ENCODE peak calls at places on chromosomes 2 and 18, in four cellular contexts. L is WTC11, M is A549, F is endothelial cell of umbilical vein. T is an unnamed sample.

GRCh38 chr2:181790716-181791649 is 100.5 kb upstream of the ITPRID2 start:
- DNase-seq in L (no peak), M (peak), F (peak), T (peak)

GRCh38 chr2:173231042-173231441 is 123.6 kb upstream of the CDCA7 start:
- DNase-seq in L (no peak), M (no peak), F (peak), T (peak)

GRCh38 chr2:100248044-100248330 is 74.3 kb downstream of the LONRF2 start:
- DNase-seq in L (no peak), M (no peak), F (no peak), T (no peak)

GRCh38 chr2:183037660-183038340 is 457 bp downstream of the NCKAP1 start:
- DNase-seq in L (peak), M (no peak), F (no peak), T (peak)

GRCh38 chr2:7685342-7686015 is 768.3 kb downstream of the RNF144A start:
- DNase-seq in L (no peak), M (no peak), F (no peak), T (no peak)

GRCh38 chr18:9494778-9495302 is 19.5 kb downstream of the RALBP1 start:
- DNase-seq in L (no peak), M (no peak), F (no peak), T (no peak)

GRCh38 chr2:177429688-177430325 is 37.2 kb downstream of the AGPS start:
- DNase-seq in L (no peak), M (no peak), F (no peak), T (no peak)

GRCh38 chr2:221969087-221969829 is 329.5 kb downstream of the PAX3 start:
- DNase-seq in L (peak), M (peak), F (peak), T (peak)

GRCh38 chr2:170235860-170236638 is 58.1 kb downstream of the MYO3B start:
- DNase-seq in L (peak), M (peak), F (peak), T (peak)

GRCh38 chr18:40676676-40677075 is 1278.4 kb upstream of the PIK3C3 start:
- DNase-seq in L (no peak), M (no peak), F (no peak), T (no peak)

GRCh38 chr2:138245309-138245708 is 256.3 kb upstream of the SPOPL start:
- DNase-seq in L (no peak), M (no peak), F (no peak), T (no peak)

GRCh38 chr2:169131587-169132512 is 62.5 kb downstream of the DHRS9 start:
- DNase-seq in L (no peak), M (peak), F (peak), T (peak)

GRCh38 chr2:222358876-222359275 is 60.1 kb upstream of the PAX3 start:
- DNase-seq in L (no peak), M (no peak), F (peak), T (no peak)

GRCh38 chr2:10036095-10036879 is 7.1 kb upstream of the KLF11 start:
- DNase-seq in L (no peak), M (peak), F (peak), T (no peak)

GRCh38 chr2:159146930-159147666 is 139.4 kb downstream of the WDSUB1 start:
- DNase-seq in L (no peak), M (no peak), F (peak), T (no peak)

GRCh38 chr2:108778857-108779256 is 7.7 kb upstream of the CCDC138 start:
- DNase-seq in L (no peak), M (no peak), F (no peak), T (no peak)

GRCh38 chr18:46152808-46153617 is 48.8 kb downstream of the HAUS1 start:
- DNase-seq in L (peak), M (no peak), F (no peak), T (no peak)

GRCh38 chr18:31402026-31402373 is 25.4 kb downstream of the DSG4 start:
- DNase-seq in L (no peak), M (no peak), F (no peak), T (peak)

GRCh38 chr2:219626540-219626939 is 890 bp upstream of the SLC4A3 start:
- DNase-seq in L (no peak), M (no peak), F (no peak), T (peak)

GRCh38 chr2:28581312-28581711 is 85.5 kb downstream of the PLB1 start:
- DNase-seq in L (no peak), M (no peak), F (no peak), T (no peak)

GRCh38 chr2:28582152-28582551 is 86.3 kb downstream of the PLB1 start:
- DNase-seq in L (no peak), M (no peak), F (no peak), T (no peak)

GRCh38 chr2:28582595-28582994 is 86.7 kb downstream of the PLB1 start:
- DNase-seq in L (no peak), M (no peak), F (no peak), T (no peak)

GRCh38 chr2:28586864-28587263 is 91.0 kb downstream of the PLB1 start:
- DNase-seq in L (no peak), M (no peak), F (no peak), T (no peak)

DNA sequence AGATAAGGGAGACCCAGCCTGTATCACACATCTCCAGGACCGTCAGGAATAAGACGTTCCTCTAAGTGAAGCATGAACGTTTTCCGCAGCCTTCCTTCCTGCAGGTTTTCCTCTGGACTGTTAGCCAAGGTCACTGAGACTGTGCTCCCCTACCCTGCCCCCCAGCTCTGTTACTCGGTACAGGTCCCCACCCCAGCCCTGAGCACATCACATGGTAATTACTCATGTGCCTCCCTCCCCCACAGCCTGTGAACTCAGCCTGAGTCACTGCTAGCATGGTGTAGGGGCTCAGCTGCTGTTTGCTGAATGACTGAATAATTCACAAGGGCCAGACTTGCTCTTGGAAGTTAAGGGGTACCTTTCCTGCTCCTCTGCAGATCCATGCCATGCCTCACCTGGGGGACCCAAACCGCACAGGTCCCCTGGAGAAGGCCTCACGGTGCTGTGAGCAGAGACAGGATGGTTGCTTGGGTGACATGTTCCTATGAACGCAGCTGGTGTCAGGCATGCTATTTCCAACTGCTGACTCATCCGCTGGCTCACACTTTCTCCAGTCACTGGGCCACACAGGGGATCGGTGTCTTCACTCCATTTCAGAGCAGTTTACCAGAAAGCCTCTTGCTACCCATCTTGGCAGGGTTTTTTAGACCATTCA is 88.2 kb downstream of the PLB1 start:
- DNase-seq in L (no peak), M (peak), F (peak), T (peak)
- TF ChIP-seq JUN in L (no peak), M (peak), F (peak), T (no peak)

DNA sequence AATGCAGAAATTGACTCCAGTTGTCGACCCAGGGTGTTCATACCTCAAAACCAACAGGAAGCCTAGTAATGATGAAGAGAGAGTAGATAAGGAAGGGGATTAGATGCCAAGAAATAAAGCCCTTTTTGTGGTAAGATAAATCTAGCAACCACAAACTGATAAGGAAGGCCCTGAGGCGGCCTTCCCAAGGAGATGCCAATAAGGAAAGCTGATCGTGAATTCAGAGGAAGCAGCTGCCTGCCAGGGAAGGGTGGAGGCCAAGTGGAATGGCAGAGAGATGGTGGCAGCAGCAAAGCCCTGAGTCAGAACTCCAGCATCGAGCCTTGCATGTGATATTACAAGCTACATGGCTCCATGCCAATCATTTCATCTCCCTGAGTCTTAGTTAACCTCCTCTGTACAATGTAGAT is 126.3 kb downstream of the IRS1 start:
- DNase-seq in L (no peak), M (no peak), F (no peak), T (no peak)
- TF ChIP-seq JUN in L (no peak), M (peak), F (no peak), T (no peak)

GRCh38 chr2:128311755-128312341 is 6.8 kb downstream of the HS6ST1 start:
- DNase-seq in L (no peak), M (no peak), F (no peak), T (no peak)

GRCh38 chr2:128310761-128311160 is 7.9 kb downstream of the HS6ST1 start:
- DNase-seq in L (no peak), M (no peak), F (no peak), T (no peak)

GRCh38 chr2:128312411-128312810 is 6.3 kb downstream of the HS6ST1 start:
- DNase-seq in L (no peak), M (no peak), F (no peak), T (no peak)

GRCh38 chr2:128310094-128310716 is 8.5 kb downstream of the HS6ST1 start:
- DNase-seq in L (no peak), M (no peak), F (no peak), T (no peak)

GRCh38 chr2:128311216-128311754 is 7.4 kb downstream of the HS6ST1 start:
- DNase-seq in L (no peak), M (no peak), F (no peak), T (no peak)
- TF ChIP-seq JUN in L (no peak), M (no peak), F (no peak), T (no peak)

DNA sequence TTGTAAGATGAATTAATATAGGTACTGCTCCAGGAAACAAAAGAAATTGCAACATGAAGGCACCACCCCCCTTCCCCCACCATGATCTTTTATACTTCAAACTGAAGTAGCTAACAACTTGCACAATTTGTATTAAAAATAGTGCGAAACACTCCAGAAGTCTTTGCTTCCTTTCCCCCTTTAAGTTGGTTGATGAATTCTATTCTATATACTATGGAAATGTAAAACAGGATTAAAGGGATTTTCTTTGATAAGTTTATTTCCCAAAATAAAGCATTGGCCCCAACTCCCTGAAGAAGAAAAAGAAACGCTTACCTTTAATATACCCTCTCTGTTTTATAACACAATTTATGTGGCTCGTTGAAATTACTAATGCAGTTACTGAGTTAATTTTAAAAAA is 227.1 kb downstream of the ARHGAP15 start:
- DNase-seq in L (no peak), M (no peak), F (no peak), T (no peak)
- TF ChIP-seq JUN in L (no peak), M (no peak), F (no peak), T (no peak)

GRCh38 chr2:84450288-84451227 is 8.5 kb downstream of the SUCLG1 start:
- DNase-seq in L (no peak), M (no peak), F (no peak), T (no peak)
- TF ChIP-seq JUN in L (no peak), M (no peak), F (no peak), T (no peak)

GRCh38 chr2:71716697-71717624 is 263.6 kb downstream of the DYSF start:
- DNase-seq in L (no peak), M (no peak), F (peak), T (peak)
- TF ChIP-seq JUN in L (no peak), M (no peak), F (no peak), T (no peak)

DNA sequence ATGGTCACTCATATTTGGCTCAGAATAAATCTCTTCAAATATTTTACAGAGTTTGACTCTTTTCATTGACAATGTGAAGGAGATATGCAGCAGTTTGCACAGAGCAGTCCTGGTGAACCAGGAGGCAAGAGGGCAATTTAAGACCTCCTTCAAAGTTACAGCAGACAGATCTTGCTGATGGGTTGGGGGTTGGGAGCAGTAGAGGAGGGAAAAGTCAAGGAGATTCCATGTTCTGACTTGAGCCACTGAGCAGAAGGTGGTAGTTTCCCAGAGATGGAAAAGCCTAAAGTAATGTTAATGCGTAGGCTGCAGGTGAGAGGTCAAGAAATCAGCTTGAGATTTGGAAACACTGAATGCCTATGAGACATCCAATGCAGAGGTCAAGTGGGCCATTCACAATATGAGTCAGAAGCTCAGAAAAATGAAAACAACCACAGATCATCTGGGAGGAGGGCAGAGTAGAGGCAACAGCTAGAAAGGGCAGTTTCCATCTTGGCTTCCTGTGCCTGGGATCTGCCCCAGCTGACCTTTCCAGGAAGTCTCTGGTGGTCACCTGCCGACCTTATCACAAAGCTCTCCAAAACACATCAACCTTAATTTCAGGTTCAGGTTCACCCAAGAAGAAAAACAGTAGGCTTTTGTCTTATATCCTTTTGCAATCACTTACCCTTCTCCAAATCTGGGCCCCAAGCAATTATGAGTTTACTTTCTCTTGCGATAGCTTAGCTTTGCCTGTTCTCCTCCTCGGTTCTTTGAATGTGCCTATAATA is 197.5 kb upstream of the ARL4C start:
- DNase-seq in L (no peak), M (no peak), F (peak), T (peak)
- TF ChIP-seq JUN in L (no peak), M (no peak), F (peak), T (peak)

DNA sequence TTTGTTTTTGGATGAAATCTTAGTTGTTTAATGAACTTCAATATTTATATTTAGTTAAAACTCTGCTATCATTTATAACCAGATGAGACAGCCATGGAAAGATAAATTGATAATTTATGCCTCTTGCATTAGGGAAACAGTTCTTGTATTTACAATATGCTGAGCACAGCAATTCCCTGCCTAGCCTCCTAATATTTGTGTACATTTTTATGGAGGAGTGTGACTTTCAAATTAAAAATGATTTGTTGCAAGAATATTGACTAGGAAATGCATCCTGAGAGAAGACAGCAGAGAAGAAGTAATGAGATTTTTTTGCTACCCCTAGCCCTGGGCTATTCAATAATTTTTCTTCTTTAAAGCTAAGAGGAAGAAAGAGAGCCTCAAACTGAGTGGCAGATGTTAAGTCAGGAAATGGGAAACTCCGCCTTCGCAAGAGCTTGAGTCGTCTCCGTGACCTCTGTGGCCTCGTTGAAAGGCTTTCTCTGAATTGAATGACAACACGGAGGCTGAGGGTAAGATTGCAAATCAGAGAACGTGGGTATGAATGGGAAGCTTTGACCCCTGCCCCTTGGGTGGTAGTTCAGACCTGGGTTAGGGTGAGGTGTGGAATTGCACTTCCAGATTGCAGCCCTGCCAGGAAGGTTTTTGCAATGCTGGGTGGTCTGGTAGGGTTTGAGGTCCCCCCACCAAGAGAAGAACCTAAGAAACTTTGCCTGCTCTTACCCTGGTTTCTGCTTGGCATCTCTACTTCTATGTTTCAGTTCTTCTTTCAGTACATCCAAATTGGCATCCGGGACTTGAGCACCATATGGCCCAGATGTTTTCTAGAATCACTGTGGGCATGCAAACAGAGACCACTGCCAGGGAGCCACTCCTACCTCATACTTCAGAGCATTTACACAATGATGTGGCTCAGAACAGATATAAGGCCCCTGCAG is 210.3 kb upstream of the RBMS1 start:
- DNase-seq in L (peak), M (no peak), F (no peak), T (no peak)
- TF ChIP-seq JUN in L (no peak), M (no peak), F (no peak), T (no peak)

GRCh38 chr18:60556326-60556725 is 183.8 kb upstream of the MC4R start:
- DNase-seq in L (no peak), M (no peak), F (no peak), T (no peak)
- TF ChIP-seq JUN in L (no peak), M (no peak), F (no peak), T (no peak)

T was measured in HepG2.